ENCODE peak calls at places on chromosomes 4 and X, in four cellular contexts. L, N, B and Y are unnamed samples.
A peak's percentile ranks its signal among the peaks of the same experiment; 100 is the strongest.

GRCh38 chrX:81355436-81355835 is 153.5 kb downstream of the SH3BGRL start:
- DNase-seq in L (no peak), N (peak; percentile 2), B (no peak), Y (peak; percentile 59)

GRCh38 chrX:40111868-40112267 is 14.1 kb upstream of the BCOR start:
- DNase-seq in L (no peak), N (peak; percentile 62), B (no peak), Y (no peak)

GRCh38 chr4:157220026-157220881 is at the start of gene GRIA2:
- DNase-seq in L (no peak), N (peak; percentile 4), B (peak; percentile 54), Y (peak; percentile 69)

GRCh38 chr4:90174622-90175023 is 47.4 kb downstream of the CCSER1 start:
- DNase-seq in L (no peak), N (no peak), B (no peak), Y (no peak)

GRCh38 chr4:87919951-87920350 is 55.6 kb upstream of the SPP1 start:
- DNase-seq in L (no peak), N (no peak), B (no peak), Y (no peak)

GRCh38 chr4:83285022-83285387 is 407 bp upstream of the COQ2 start:
- DNase-seq in L (no peak), N (peak; percentile 47), B (peak; percentile 29), Y (peak; percentile 74)

GRCh38 chr4:127598656-127599055 is 34.1 kb upstream of the INTU start:
- DNase-seq in L (no peak), N (no peak), B (no peak), Y (no peak)

GRCh38 chrX:124343016-124343415 is 3.3 kb upstream of the SH2D1A start:
- DNase-seq in L (no peak), N (no peak), B (no peak), Y (no peak)

GRCh38 chr4:87783781-87784180 is 15.6 kb upstream of the IBSP start:
- DNase-seq in L (no peak), N (no peak), B (no peak), Y (no peak)

GRCh38 chrX:23902419-23902818 is 5.3 kb downstream of the APOO start:
- DNase-seq in L (no peak), N (peak; percentile 50), B (peak; percentile 73), Y (peak; percentile 83)

GRCh38 chr4:109011241-109012031 is 248.6 kb upstream of the ETNPPL start:
- DNase-seq in L (no peak), N (no peak), B (no peak), Y (no peak)

GRCh38 chr4:55373461-55373860 is 22.3 kb upstream of the TMEM165 start:
- DNase-seq in L (no peak), N (no peak), B (no peak), Y (no peak)

GRCh38 chr4:38036548-38036947 is 76.3 kb downstream of the PTTG2 start:
- DNase-seq in L (no peak), N (peak; percentile 20), B (no peak), Y (no peak)

GRCh38 chr4:78297075-78297815 is 240.1 kb downstream of the FRAS1 start:
- DNase-seq in L (peak; percentile 27), N (no peak), B (peak; percentile 15), Y (no peak)

GRCh38 chr4:61336911-61337310 is 136.8 kb downstream of the ADGRL3 start:
- DNase-seq in L (no peak), N (no peak), B (no peak), Y (no peak)

GRCh38 chr4:55736605-55737183 is 82.9 kb upstream of the EXOC1L start:
- DNase-seq in L (no peak), N (no peak), B (peak; percentile 3), Y (peak; percentile 23)

GRCh38 chr4:118381902-118382301 is 29.1 kb upstream of the PRSS12 start:
- DNase-seq in L (no peak), N (no peak), B (peak; percentile 17), Y (no peak)

GRCh38 chr4:67581208-67581857 is 22.8 kb downstream of the STAP1 start:
- DNase-seq in L (no peak), N (no peak), B (no peak), Y (no peak)

DNA sequence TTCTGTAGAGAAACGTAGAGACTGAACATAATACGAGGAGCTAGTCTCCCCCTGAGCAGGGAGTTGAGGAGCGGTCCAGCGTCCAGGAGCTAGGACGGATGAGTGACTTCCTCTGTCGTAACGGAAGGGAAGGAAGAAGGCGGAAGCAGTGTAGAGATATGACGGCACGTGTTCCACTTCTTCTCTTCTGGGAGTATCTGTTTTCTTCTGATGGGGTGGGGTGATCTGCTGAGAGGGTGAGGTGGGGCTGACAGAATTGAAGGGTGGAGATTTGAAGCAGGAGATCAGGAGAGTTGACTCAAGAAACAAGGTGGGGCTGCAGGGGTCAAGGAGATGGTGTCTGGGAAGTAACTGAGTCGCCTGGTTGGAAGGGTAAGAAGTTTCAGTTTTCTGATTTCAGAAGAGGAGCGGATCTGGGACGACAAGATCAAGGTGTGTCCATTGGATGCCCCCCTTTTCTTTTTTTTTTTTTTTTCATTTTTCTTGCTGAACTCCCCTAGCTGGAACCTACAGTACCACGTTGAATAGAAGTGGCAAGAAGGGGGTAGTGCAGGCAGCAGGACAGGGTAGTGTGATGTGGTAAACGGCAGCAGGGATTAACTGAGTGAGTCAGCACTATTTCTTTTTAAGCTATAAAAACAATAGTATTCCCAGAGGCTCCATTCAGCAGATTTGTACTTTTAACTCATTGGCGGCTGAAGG is 50.7 kb upstream of the SETD7 start:
- DNase-seq in L (no peak), N (peak; percentile 33), B (peak; percentile 70), Y (no peak)
- TF ChIP-seq CTCF in L (no peak), N (no peak), B (peak; percentile 17), Y (no peak)

GRCh38 chr4:63526251-63526650 is 883.0 kb downstream of the TECRL start:
- DNase-seq in L (no peak), N (no peak), B (no peak), Y (no peak)

GRCh38 chr4:63529581-63529980 is 879.7 kb downstream of the TECRL start:
- DNase-seq in L (no peak), N (no peak), B (no peak), Y (no peak)

GRCh38 chr4:63524764-63525163 is 884.5 kb downstream of the TECRL start:
- DNase-seq in L (no peak), N (no peak), B (no peak), Y (no peak)

GRCh38 chr4:63528592-63528991 is 880.7 kb downstream of the TECRL start:
- DNase-seq in L (no peak), N (no peak), B (no peak), Y (no peak)
- TF ChIP-seq FOS in L (no peak), N (no peak), B (no peak), Y (no peak)

GRCh38 chr4:89109841-89110540 is 1.3 kb upstream of the TIGD2 start:
- DNase-seq in L (no peak), N (no peak), B (no peak), Y (peak; percentile 13)

GRCh38 chr4:89108068-89108467 is 3.3 kb upstream of the TIGD2 start:
- DNase-seq in L (no peak), N (no peak), B (no peak), Y (no peak)

GRCh38 chr4:89101256-89102161 is 9.8 kb upstream of the TIGD2 start:
- DNase-seq in L (peak; percentile 86), N (no peak), B (no peak), Y (no peak)

GRCh38 chr4:89110541-89110985 is 770 bp upstream of the TIGD2 start:
- DNase-seq in L (no peak), N (peak; percentile 22), B (no peak), Y (no peak)

DNA sequence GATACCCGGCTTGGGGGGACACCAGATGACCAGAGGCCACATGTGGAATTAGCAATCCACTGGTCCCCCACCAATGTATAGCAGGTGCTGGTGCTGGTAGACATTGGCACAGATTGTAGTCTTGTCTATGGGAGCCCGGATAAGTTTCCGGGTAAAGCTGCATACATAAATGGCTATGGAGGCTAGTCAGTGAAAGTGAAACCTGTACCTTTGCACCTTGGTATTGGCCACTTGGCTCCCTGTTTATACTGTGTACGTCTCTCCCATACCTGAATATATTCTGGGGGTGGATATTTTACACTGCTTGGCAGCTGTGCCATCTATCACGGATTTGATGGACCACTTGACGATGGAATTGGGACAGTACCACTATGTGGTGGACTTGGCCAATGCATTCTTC is 5.6 kb upstream of the TIGD2 start:
- DNase-seq in L (no peak), N (no peak), B (no peak), Y (no peak)
- H2AFZ ChIP-seq in L (no peak overlapping the region), N (no peak overlapping the region), B (no peak overlapping the region), Y (no peak overlapping the region)

GRCh38 chrX:108292053-108292452 is 146.2 kb downstream of the COL4A6 start:
- DNase-seq in L (no peak), N (no peak), B (no peak), Y (no peak)
- TF ChIP-seq CTCF in L (no peak), N (no peak), B (no peak), Y (no peak)